ENCODE peak calls at places on chromosomes 7 and 10, in nine cellular contexts. One of them, this sample, is unnamed.
A peak's percentile ranks its signal among the peaks of the same experiment; 100 is the strongest.

GRCh38 chr10:30219977-30220751 is 128.9 kb downstream of the MTPAP start:
- DNase-seq in RCC 7860: peak; percentile 29
- DNase-seq in midbrain: peak; percentile 2
- DNase-seq in right cardiac atrium: no peak
- DNase-seq in activated CD4-positive, alpha-beta T cell treated with anti-CD3 and anti-CD28 coated beads, Interleukin-2, amount 10 ng/mL, durations not matched to agents 7 days and 5 days: no peak
- DNase-seq in upper lobe of right lung: no peak
- DNase-seq in skeletal muscle cell: peak; percentile 32
- DNase-seq in foreskin fibroblast: no peak
- DNase-seq in CD8-positive, alpha-beta memory T cell: no peak
- DNase-seq in this sample: peak; percentile 4

GRCh38 chr10:24826022-24826421 is 102.3 kb upstream of the ARHGAP21 start:
- DNase-seq in right cardiac atrium: no peak
- DNase-seq in midbrain: no peak
- DNase-seq in upper lobe of right lung: no peak
- DNase-seq in RCC 7860: no peak
- DNase-seq in CD8-positive, alpha-beta memory T cell: no peak
- DNase-seq in skeletal muscle cell: peak; percentile 55
- DNase-seq in activated CD4-positive, alpha-beta T cell treated with anti-CD3 and anti-CD28 coated beads, Interleukin-2, amount 10 ng/mL, durations not matched to agents 7 days and 5 days: no peak
- DNase-seq in foreskin fibroblast: peak; percentile 75
- DNase-seq in this sample: no peak

GRCh38 chr10:50506861-50507573 is 116.7 kb downstream of the SGMS1 start:
- DNase-seq in skeletal muscle cell: no peak
- DNase-seq in midbrain: peak; percentile 90
- DNase-seq in CD8-positive, alpha-beta memory T cell: no peak
- DNase-seq in right cardiac atrium: peak; percentile 89
- DNase-seq in upper lobe of right lung: no peak
- DNase-seq in activated CD4-positive, alpha-beta T cell treated with anti-CD3 and anti-CD28 coated beads, Interleukin-2, amount 10 ng/mL, durations not matched to agents 7 days and 5 days: no peak
- DNase-seq in RCC 7860: no peak
- DNase-seq in foreskin fibroblast: no peak
- DNase-seq in this sample: no peak

GRCh38 chr10:79394631-79395030 is 47.4 kb downstream of the PPIF start:
- DNase-seq in activated CD4-positive, alpha-beta T cell treated with anti-CD3 and anti-CD28 coated beads, Interleukin-2, amount 10 ng/mL, durations not matched to agents 7 days and 5 days: no peak
- DNase-seq in skeletal muscle cell: no peak
- DNase-seq in RCC 7860: no peak
- DNase-seq in CD8-positive, alpha-beta memory T cell: no peak
- DNase-seq in right cardiac atrium: no peak
- DNase-seq in midbrain: no peak
- DNase-seq in upper lobe of right lung: no peak
- DNase-seq in foreskin fibroblast: no peak
- DNase-seq in this sample: no peak

GRCh38 chr7:80309971-80310549 is 175.4 kb downstream of the GNAI1 start:
- DNase-seq in RCC 7860: no peak
- DNase-seq in CD8-positive, alpha-beta memory T cell: no peak
- DNase-seq in upper lobe of right lung: no peak
- DNase-seq in foreskin fibroblast: no peak
- DNase-seq in midbrain: no peak
- DNase-seq in activated CD4-positive, alpha-beta T cell treated with anti-CD3 and anti-CD28 coated beads, Interleukin-2, amount 10 ng/mL, durations not matched to agents 7 days and 5 days: no peak
- DNase-seq in right cardiac atrium: no peak
- DNase-seq in skeletal muscle cell: no peak
- DNase-seq in this sample: no peak

GRCh38 chr10:80697926-80698325 is 160.2 kb downstream of the SH2D4B start:
- DNase-seq in CD8-positive, alpha-beta memory T cell: no peak
- DNase-seq in activated CD4-positive, alpha-beta T cell treated with anti-CD3 and anti-CD28 coated beads, Interleukin-2, amount 10 ng/mL, durations not matched to agents 7 days and 5 days: no peak
- DNase-seq in RCC 7860: no peak
- DNase-seq in midbrain: no peak
- DNase-seq in foreskin fibroblast: no peak
- DNase-seq in skeletal muscle cell: no peak
- DNase-seq in upper lobe of right lung: no peak
- DNase-seq in right cardiac atrium: no peak
- DNase-seq in this sample: no peak

GRCh38 chr7:151415375-151416112 is 5.7 kb upstream of the WDR86 start:
- DNase-seq in upper lobe of right lung: peak; percentile 41
- DNase-seq in activated CD4-positive, alpha-beta T cell treated with anti-CD3 and anti-CD28 coated beads, Interleukin-2, amount 10 ng/mL, durations not matched to agents 7 days and 5 days: no peak
- DNase-seq in CD8-positive, alpha-beta memory T cell: no peak
- DNase-seq in skeletal muscle cell: no peak
- DNase-seq in foreskin fibroblast: peak; percentile 51
- DNase-seq in RCC 7860: no peak
- DNase-seq in midbrain: no peak
- DNase-seq in right cardiac atrium: no peak
- DNase-seq in this sample: no peak

GRCh38 chr7:93958651-93959050 is 37.1 kb downstream of the GNG11 start:
- DNase-seq in upper lobe of right lung: no peak
- DNase-seq in midbrain: no peak
- DNase-seq in skeletal muscle cell: no peak
- DNase-seq in right cardiac atrium: no peak
- DNase-seq in foreskin fibroblast: no peak
- DNase-seq in activated CD4-positive, alpha-beta T cell treated with anti-CD3 and anti-CD28 coated beads, Interleukin-2, amount 10 ng/mL, durations not matched to agents 7 days and 5 days: no peak
- DNase-seq in RCC 7860: no peak
- DNase-seq in CD8-positive, alpha-beta memory T cell: no peak
- DNase-seq in this sample: no peak

This sample was measured in endothelial cell.